ENCODE peak calls at places on chromosome 2, in ten cellular contexts. J is neuronal stem cell; C is transverse colon; G is A673; D is aorta; B is heart right ventricle; W is endothelial cell of umbilical vein; S is CD4-positive, CD25-positive, alpha-beta regulatory T cell; Q is cardiac muscle cell; Y is mammary epithelial cell. V is an unnamed sample.

GRCh38 chr2:96408631-96409542 is 73.3 kb downstream of the NCAPH start:
- DNase-seq in J (peak; percentile 42), C (no peak), G (no peak), D (no peak), B (peak; percentile 76), W (no peak), S (no peak), Q (no peak), Y (no peak), V (peak; percentile 83)

GRCh38 chr2:37843554-37843953 is 81.5 kb upstream of the RMDN2 start:
- DNase-seq in J (no peak), C (no peak), G (no peak), D (no peak), B (no peak), W (no peak), S (no peak), Q (no peak), Y (no peak), V (no peak)

GRCh38 chr2:68907232-68907922 is 36.2 kb upstream of the BMP10 start:
- DNase-seq in J (no peak), C (no peak), G (no peak), D (no peak), B (no peak), W (peak; percentile 38), S (no peak), Q (no peak), Y (peak; percentile 37), V (no peak)

GRCh38 chr2:24586955-24587354 is 95.9 kb downstream of the NCOA1 start:
- DNase-seq in J (no peak), C (no peak), G (no peak), D (no peak), B (no peak), W (no peak), S (peak; percentile 3), Q (no peak), Y (no peak), V (no peak)

GRCh38 chr2:66489433-66489832 is 54.5 kb downstream of the MEIS1 start:
- DNase-seq in J (no peak), C (no peak), G (no peak), D (no peak), B (no peak), W (peak; percentile 71), S (no peak), Q (peak; percentile 72), Y (no peak), V (no peak)

GRCh38 chr2:215060851-215061541 is 77.4 kb downstream of the ABCA12 start:
- DNase-seq in J (no peak), C (no peak), G (peak; percentile 48), D (no peak), B (peak; percentile 28), W (no peak), S (no peak), Q (peak; percentile 28), Y (no peak), V (no peak)

GRCh38 chr2:12009323-12009905 is 263.0 kb downstream of the LPIN1 start:
- DNase-seq in J (no peak), C (no peak), G (no peak), D (no peak), B (no peak), W (no peak), S (no peak), Q (no peak), Y (no peak), V (no peak)

GRCh38 chr2:96527052-96527964 is 9.2 kb upstream of the ARID5A start:
- DNase-seq in J (peak; percentile 23), C (peak; percentile 42), G (no peak), D (peak; percentile 87), B (peak; percentile 59), W (peak; percentile 58), S (peak; percentile 48), Q (peak; percentile 49), Y (no peak), V (no peak)

DNA sequence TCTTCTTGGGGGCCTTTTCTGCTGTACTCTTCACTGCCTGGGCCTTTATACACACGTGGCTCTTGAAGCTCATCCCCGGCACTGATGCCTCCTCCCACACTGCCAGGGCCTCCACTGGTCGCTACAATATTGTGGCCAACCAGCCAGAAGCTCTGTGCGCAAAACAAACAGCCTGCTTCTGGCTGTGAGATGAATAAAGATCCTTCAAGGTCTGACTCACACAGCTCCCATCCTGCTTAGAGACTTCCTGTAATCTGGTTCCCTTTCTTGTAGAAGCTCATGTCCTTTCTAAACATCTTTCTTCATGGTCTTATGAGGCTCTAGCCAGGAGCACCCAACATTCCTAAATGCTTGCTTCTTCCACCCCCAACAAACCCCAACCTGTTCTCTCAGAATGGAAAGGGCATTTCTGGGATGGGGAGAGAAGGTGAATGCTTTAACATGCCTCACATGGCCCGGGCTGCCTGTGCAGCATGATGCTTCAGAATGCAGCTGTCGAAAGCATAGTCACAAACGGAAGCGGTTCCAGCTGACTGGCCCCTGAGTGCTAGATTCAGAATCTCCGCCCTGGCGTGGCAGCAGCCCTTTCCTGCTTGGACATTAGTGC is 24.6 kb downstream of the NRP2 start:
- DNase-seq in J (no peak), C (peak; percentile 58), G (peak; percentile 36), D (no peak), B (peak; percentile 75), W (peak; percentile 93), S (no peak), Q (no peak), Y (peak; percentile 56), V (no peak)
- H3K27ac ChIP-seq in J (peak overlapping the region; percentile 11), C (peak overlapping the region; percentile 77), G (no peak overlapping the region), D (peak overlapping the region; percentile 96), B (peak overlapping the region; percentile 78), W (peak overlapping the region; percentile 82), S (peak overlapping the region; percentile 27), Q (no peak overlapping the region), Y (peak overlapping the region; percentile 15), V (peak overlapping the region; percentile 30)

GRCh38 chr2:238939074-238939473 is 91.2 kb downstream of the TWIST2 start:
- DNase-seq in J (no peak), C (peak; percentile 19), G (no peak), D (peak; percentile 70), B (no peak), W (no peak), S (no peak), Q (no peak), Y (no peak), V (no peak)

GRCh38 chr2:238938460-238939055 is 90.7 kb downstream of the TWIST2 start:
- DNase-seq in J (no peak), C (peak; percentile 59), G (no peak), D (peak; percentile 89), B (peak; percentile 71), W (no peak), S (no peak), Q (no peak), Y (peak; percentile 49), V (no peak)

GRCh38 chr2:238940806-238941205 is 92.9 kb downstream of the TWIST2 start:
- DNase-seq in J (no peak), C (no peak), G (no peak), D (peak; percentile 76), B (no peak), W (no peak), S (no peak), Q (no peak), Y (no peak), V (no peak)

GRCh38 chr2:238941262-238941792 is 93.4 kb downstream of the TWIST2 start:
- DNase-seq in J (no peak), C (no peak), G (no peak), D (peak; percentile 54), B (no peak), W (no peak), S (no peak), Q (no peak), Y (no peak), V (no peak)

DNA sequence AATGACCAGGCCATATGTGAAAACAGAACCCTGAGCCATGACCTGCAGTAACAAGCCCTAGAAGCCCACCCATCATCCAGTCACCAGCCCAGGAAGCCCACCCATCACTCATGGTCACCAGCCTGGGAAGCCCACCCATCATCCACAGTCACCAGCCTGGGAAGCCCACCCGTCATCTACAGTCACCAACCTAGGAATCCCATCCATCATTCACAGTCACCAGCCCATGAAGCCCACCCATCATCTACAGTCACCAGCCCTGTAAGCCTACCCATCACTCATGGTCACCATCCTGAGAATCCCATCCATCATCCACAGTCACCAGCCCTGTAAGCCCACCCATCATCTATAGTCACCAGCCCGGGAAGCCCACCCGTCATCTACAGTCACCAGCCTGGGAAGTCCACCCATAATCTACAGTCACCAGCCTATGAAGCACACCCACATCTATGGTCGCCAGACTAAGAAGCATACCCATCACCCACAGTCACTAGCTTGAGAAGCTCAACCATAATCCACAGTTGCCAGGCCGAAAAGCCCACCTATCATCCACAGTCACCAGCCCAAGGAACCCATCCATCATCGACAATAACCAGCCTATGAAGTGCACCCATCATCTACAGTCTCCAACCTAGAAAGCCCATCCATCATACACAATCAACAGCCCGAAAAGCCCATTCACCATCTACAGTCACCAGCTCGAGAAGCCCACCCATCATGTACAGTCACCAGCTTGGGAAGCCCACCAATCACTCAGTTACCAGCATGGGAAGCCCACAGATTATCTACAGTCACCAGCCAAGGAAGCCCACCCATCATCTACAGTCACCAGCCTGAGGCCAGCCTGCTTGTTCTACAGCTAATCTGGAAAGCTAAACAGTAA is 91.9 kb downstream of the TWIST2 start:
- DNase-seq in J (no peak), C (no peak), G (no peak), D (peak; percentile 31), B (no peak), W (no peak), S (no peak), Q (no peak), Y (no peak), V (no peak)
- H3K27ac ChIP-seq in J (no peak overlapping the region), C (no peak overlapping the region), G (no peak overlapping the region), D (no peak overlapping the region), B (no peak overlapping the region), W (no peak overlapping the region), S (no peak overlapping the region), Q (no peak overlapping the region), Y (no peak overlapping the region), V (no peak overlapping the region)

GRCh38 chr2:176123483-176123843 is 944 bp downstream of the HOXD9 start:
- DNase-seq in J (no peak), C (no peak), G (no peak), D (no peak), B (no peak), W (no peak), S (no peak), Q (no peak), Y (no peak), V (no peak)

GRCh38 chr2:176121377-176122111 is 975 bp upstream of the HOXD9 start:
- DNase-seq in J (no peak), C (no peak), G (peak; percentile 61), D (no peak), B (no peak), W (no peak), S (no peak), Q (no peak), Y (no peak), V (no peak)

GRCh38 chr2:176122633-176123482 is at the start of gene HOXD9:
- DNase-seq in J (no peak), C (peak; percentile 74), G (peak; percentile 92), D (peak; percentile 93), B (no peak), W (peak; percentile 84), S (no peak), Q (no peak), Y (no peak), V (no peak)

GRCh38 chr2:176120369-176121307 is 1.9 kb upstream of the HOXD9 start:
- DNase-seq in J (no peak), C (no peak), G (peak; percentile 50), D (no peak), B (no peak), W (no peak), S (no peak), Q (no peak), Y (no peak), V (no peak)

DNA sequence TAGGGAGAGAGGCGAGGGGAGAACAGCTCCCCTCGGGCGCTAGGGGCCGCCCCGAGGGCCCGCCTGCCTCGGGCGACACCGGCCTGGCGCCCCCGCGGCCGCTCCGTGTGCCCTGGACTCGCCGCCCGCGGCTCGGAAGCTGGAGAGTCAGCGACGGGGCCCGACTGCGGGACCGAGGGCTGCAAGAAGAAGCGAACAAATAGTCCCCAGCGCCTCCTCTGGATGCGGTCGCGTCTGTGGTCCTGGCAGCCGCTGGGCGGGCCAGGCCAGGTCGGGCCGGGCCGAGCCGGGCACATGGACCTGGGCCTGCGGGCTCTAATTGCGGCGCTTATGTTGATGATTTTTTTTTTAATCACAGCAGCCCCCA is 270 bp upstream of the HOXD9 start:
- DNase-seq in J (no peak), C (no peak), G (no peak), D (peak; percentile 79), B (no peak), W (no peak), S (no peak), Q (no peak), Y (no peak), V (no peak)
- H3K27ac ChIP-seq in J (no peak overlapping the region), C (peak overlapping the region; percentile 78), G (peak overlapping the region; percentile 98), D (no peak overlapping the region), B (no peak overlapping the region), W (no peak overlapping the region), S (no peak overlapping the region), Q (no peak overlapping the region), Y (no peak overlapping the region), V (no peak overlapping the region)

DNA sequence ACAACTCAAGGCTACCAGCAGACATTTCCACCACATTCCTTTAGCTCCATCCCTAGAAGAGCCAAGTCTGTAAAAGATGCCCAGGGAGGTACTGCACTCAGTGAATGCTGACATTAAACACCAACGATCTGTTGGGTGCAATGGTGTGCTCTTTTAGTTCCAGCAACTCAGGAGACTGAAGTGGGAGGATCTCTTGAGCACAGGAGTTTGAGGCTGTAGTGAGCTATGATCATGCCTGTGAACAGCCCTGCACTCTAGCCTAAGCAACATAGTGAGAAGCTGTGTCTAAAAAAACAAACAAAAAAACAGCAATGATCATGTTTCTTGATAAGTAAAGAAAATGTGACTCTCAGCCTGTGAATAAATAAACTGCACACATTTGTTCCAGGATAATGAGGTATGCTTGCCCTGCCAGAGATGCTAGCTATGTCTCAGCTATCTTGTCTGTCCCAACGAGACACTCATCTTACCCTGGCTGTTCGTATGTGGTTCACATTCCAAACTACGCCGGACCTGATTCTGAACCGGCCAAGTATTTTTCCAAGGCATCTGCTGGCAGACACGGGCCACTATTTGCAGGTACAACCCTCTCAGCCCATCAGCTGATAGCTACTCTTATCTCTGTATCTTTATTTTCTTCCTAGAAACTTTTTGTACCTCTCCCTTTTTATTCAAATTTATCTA is 21.8 kb downstream of the TMEM182 start:
- DNase-seq in J (no peak), C (no peak), G (no peak), D (no peak), B (no peak), W (no peak), S (no peak), Q (no peak), Y (no peak), V (no peak)
- H3K27ac ChIP-seq in J (no peak overlapping the region), C (no peak overlapping the region), G (no peak overlapping the region), D (no peak overlapping the region), B (peak overlapping the region; percentile 57), W (no peak overlapping the region), S (no peak overlapping the region), Q (no peak overlapping the region), Y (no peak overlapping the region), V (no peak overlapping the region)

V was measured in caudate nucleus.